ENCODE peak calls at places on chromosomes 12 and 14, in four cellular contexts. One of them, this sample, is unnamed.

GRCh38 chr12:86959766-86960458 is 703.7 kb upstream of the MGAT4C start:
- DNase-seq in cardiac fibroblast: no peak
- DNase-seq in esophagus muscularis mucosa: no peak
- DNase-seq in astrocyte: no peak
- DNase-seq in this sample: no peak

GRCh38 chr14:65101631-65102440 is 481 bp downstream of the MAX start:
- DNase-seq in esophagus muscularis mucosa: no peak
- DNase-seq in astrocyte: no peak
- DNase-seq in cardiac fibroblast: no peak
- DNase-seq in this sample: no peak

GRCh38 chr12:51980051-51980808 is 26.5 kb upstream of the TAMALIN start:
- DNase-seq in cardiac fibroblast: peak; percentile 77
- DNase-seq in astrocyte: no peak
- DNase-seq in esophagus muscularis mucosa: no peak
- DNase-seq in this sample: no peak

GRCh38 chr14:74528886-74529285 is 35.3 kb downstream of the ISCA2 start:
- DNase-seq in astrocyte: no peak
- DNase-seq in cardiac fibroblast: no peak
- DNase-seq in esophagus muscularis mucosa: no peak
- DNase-seq in this sample: no peak

GRCh38 chr12:27052176-27052575 is 29.8 kb downstream of the MED21 start:
- DNase-seq in astrocyte: no peak
- DNase-seq in cardiac fibroblast: no peak
- DNase-seq in esophagus muscularis mucosa: no peak
- DNase-seq in this sample: no peak

GRCh38 chr12:87140257-87140656 is 884.1 kb upstream of the MGAT4C start:
- DNase-seq in esophagus muscularis mucosa: no peak
- DNase-seq in cardiac fibroblast: peak; percentile 60
- DNase-seq in astrocyte: peak; percentile 62
- DNase-seq in this sample: no peak

GRCh38 chr14:23665302-23666016 is 29.3 kb downstream of the DHRS2 start:
- DNase-seq in astrocyte: no peak
- DNase-seq in esophagus muscularis mucosa: no peak
- DNase-seq in cardiac fibroblast: no peak
- DNase-seq in this sample: no peak

GRCh38 chr12:8532045-8532444 is 8.7 kb downstream of the CLEC4E start:
- DNase-seq in esophagus muscularis mucosa: no peak
- DNase-seq in cardiac fibroblast: no peak
- DNase-seq in astrocyte: no peak
- DNase-seq in this sample: no peak

GRCh38 chr14:72611506-72611905 is 282.4 kb downstream of the DPF3 start:
- DNase-seq in esophagus muscularis mucosa: peak; percentile 78
- DNase-seq in cardiac fibroblast: no peak
- DNase-seq in astrocyte: no peak
- DNase-seq in this sample: peak; percentile 21

GRCh38 chr12:116040412-116040811 is 237.1 kb downstream of the MED13L start:
- DNase-seq in esophagus muscularis mucosa: no peak
- DNase-seq in cardiac fibroblast: peak; percentile 30
- DNase-seq in astrocyte: peak; percentile 68
- DNase-seq in this sample: no peak
- TF ChIP-seq CTCF in esophagus muscularis mucosa: no peak
- TF ChIP-seq CTCF in cardiac fibroblast: no peak
- TF ChIP-seq CTCF in astrocyte: no peak
- TF ChIP-seq CTCF in this sample: no peak

DNA sequence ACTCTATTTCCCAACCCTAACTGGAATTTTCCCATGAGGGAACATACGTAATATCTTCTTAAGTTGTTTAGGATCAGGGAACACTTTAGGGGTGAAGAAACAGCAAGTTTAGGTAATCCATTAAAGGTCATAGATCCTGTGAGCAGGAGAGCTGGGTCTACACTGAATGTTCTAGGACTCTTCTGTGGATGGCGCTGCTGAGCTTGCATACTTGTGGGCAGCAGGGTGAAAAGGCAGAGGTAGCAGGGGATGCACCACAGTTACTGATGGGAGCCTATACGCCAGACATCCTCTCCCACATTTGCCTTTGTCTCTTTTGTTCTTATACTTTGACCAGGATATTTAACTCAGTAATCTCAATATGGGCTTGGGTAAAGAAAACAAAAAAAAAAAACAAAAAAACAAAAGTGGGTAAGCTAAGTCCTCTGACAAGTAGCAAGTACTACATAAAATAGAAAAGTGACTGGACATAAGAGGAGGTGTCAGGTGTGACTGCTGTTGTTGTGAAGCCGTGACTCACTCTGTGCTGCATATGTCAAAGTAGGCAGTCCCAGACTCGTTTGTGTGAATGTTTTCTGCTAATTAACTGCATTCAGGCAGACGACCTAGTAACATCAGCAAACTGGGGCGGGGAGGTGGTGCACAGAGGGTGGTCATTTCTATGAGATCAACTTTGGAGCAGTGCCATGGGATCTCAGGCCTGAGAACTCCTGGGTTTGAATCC is 31.6 kb downstream of the NEUROD4 start:
- DNase-seq in cardiac fibroblast: no peak
- DNase-seq in esophagus muscularis mucosa: no peak
- DNase-seq in astrocyte: no peak
- DNase-seq in this sample: no peak
- TF ChIP-seq CTCF in cardiac fibroblast: no peak
- TF ChIP-seq CTCF in esophagus muscularis mucosa: no peak
- TF ChIP-seq CTCF in astrocyte: no peak
- TF ChIP-seq CTCF in this sample: no peak

DNA sequence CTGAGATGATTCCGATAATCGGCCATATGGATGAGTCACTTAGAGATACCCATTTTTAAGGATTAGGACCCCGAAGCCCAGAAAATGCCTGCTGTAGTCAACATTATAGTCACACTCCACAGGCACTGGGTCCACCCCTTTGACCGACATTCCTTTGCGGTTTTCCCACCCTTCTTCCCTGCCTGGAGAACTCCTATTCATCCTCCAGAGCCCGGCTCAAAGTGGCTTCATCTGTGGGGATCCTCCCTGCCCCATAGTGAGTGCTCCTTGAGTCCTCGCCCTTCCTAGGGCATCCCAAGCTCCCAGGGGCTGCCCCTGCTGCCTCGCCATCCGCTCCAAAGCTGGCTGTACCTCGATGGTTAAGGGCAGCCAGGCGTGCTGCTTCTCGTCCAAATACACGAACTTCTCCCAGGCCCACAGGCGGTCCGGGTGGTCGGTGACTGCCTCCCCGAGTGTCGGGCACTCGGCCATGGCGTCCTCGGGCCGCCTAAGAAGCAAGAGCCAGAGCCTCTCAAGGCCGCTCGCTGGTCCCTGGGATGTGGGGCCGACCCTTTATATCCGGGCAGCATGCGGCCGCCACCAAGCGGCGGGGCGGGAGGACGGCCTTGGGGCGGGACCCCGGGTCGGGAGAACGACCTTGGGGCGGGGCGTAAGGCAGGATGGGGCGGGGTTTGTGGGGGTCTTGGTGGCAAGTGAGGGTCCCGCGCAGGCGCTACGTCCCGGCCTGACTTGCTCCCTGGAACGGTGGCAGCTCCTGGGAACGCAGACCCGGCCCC is at the start of gene TCL1A:
- DNase-seq in cardiac fibroblast: no peak
- DNase-seq in astrocyte: no peak
- DNase-seq in esophagus muscularis mucosa: no peak
- DNase-seq in this sample: no peak
- TF ChIP-seq CTCF in cardiac fibroblast: no peak
- TF ChIP-seq CTCF in astrocyte: no peak
- TF ChIP-seq CTCF in esophagus muscularis mucosa: no peak
- TF ChIP-seq CTCF in this sample: no peak

GRCh38 chr12:119645535-119646059 is 22.3 kb upstream of the PRKAB1 start:
- DNase-seq in cardiac fibroblast: no peak
- DNase-seq in esophagus muscularis mucosa: peak; percentile 74
- DNase-seq in astrocyte: no peak
- DNase-seq in this sample: no peak

GRCh38 chr12:119644930-119645329 is 23.0 kb upstream of the PRKAB1 start:
- DNase-seq in cardiac fibroblast: no peak
- DNase-seq in esophagus muscularis mucosa: no peak
- DNase-seq in astrocyte: no peak
- DNase-seq in this sample: no peak

DNA sequence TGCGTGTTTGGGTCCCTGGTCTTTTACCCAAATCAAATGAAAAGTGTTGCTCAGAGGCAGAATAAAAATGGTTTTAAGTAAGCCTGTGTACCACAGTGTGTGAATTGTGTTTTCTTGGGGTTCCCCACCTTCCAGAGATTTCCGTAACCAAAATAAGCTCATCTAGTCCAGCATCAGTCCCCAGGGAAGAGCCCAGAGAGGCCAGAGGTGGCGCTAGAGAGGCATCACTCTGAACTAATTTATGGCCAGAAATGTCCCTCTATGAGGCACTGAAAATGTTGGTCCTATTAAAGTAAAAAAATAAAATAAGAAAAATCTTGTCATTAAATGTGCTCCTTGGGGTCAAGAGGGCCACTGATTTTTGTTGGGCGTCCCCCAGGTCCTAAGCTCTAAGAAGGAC is 24.9 kb upstream of the PRKAB1 start:
- DNase-seq in cardiac fibroblast: no peak
- DNase-seq in esophagus muscularis mucosa: no peak
- DNase-seq in astrocyte: no peak
- DNase-seq in this sample: no peak
- TF ChIP-seq CTCF in cardiac fibroblast: peak; percentile 43
- TF ChIP-seq CTCF in esophagus muscularis mucosa: no peak
- TF ChIP-seq CTCF in astrocyte: no peak
- TF ChIP-seq CTCF in this sample: peak; percentile 13

GRCh38 chr14:83741269-83741668 is 1788.7 kb upstream of the FLRT2 start:
- DNase-seq in astrocyte: no peak
- DNase-seq in esophagus muscularis mucosa: no peak
- DNase-seq in cardiac fibroblast: no peak
- DNase-seq in this sample: no peak
- TF ChIP-seq CTCF in astrocyte: no peak
- TF ChIP-seq CTCF in esophagus muscularis mucosa: no peak
- TF ChIP-seq CTCF in cardiac fibroblast: no peak
- TF ChIP-seq CTCF in this sample: no peak

This sample was measured in osteocyte.